ENCODE peak calls at places on chromosome 6, in five cellular contexts. G is AG04450, W is fibroblast of mammary gland, J is fibroblast of pulmonary artery, E is astrocyte of the cerebellum. P is an unnamed sample.

GRCh38 chr6:68689910-68690309 is 54.8 kb downstream of the ADGRB3 start:
- DNase-seq in G (no peak), W (no peak), J (no peak), E (no peak), P (no peak)

GRCh38 chr6:122790740-122791679 is 2.0 kb downstream of the SMPDL3A start:
- DNase-seq in G (no peak), W (peak; percentile 34), J (no peak), E (no peak), P (no peak)

GRCh38 chr6:84166395-84166794 is 61.0 kb downstream of the CEP162 start:
- DNase-seq in G (no peak), W (no peak), J (no peak), E (no peak), P (no peak)

GRCh38 chr6:49462599-49462926 is 490 bp downstream of the MMUT start:
- DNase-seq in G (no peak), W (peak; percentile 3), J (no peak), E (no peak), P (no peak)

GRCh38 chr6:7311920-7312615 is 931 bp downstream of the SSR1 start:
- DNase-seq in G (no peak), W (peak; percentile 55), J (peak; percentile 40), E (peak; percentile 6), P (no peak)

GRCh38 chr6:137717074-137718073 is 149.7 kb upstream of the TNFAIP3 start:
- DNase-seq in G (no peak), W (no peak), J (no peak), E (no peak), P (no peak)

GRCh38 chr6:57242505-57242904 is 20.4 kb upstream of the RAB23 start:
- DNase-seq in G (peak; percentile 88), W (peak; percentile 96), J (peak; percentile 93), E (peak; percentile 70), P (peak; percentile 95)

GRCh38 chr6:44949595-44950201 is 378.4 kb upstream of the RUNX2 start:
- DNase-seq in G (no peak), W (no peak), J (no peak), E (no peak), P (no peak)

GRCh38 chr6:19472850-19473249 is 364.3 kb upstream of the ID4 start:
- DNase-seq in G (no peak), W (peak; percentile 8), J (peak; percentile 12), E (no peak), P (no peak)

GRCh38 chr6:29941006-29941405 is 1.3 kb upstream of the HLA-A start:
- DNase-seq in G (no peak), W (peak; percentile 42), J (no peak), E (no peak), P (no peak)

GRCh38 chr6:24251339-24251738 is 106.5 kb downstream of the DCDC2 start:
- DNase-seq in G (no peak), W (no peak), J (no peak), E (no peak), P (no peak)
- H3K4me3 ChIP-seq in G (no peak overlapping the region), W (no peak overlapping the region), J (no peak overlapping the region), E (no peak overlapping the region), P (no peak overlapping the region)

GRCh38 chr6:15374119-15374518 is 128.2 kb downstream of the JARID2 start:
- DNase-seq in G (no peak), W (no peak), J (no peak), E (no peak), P (no peak)

GRCh38 chr6:15376900-15377487 is 131.1 kb downstream of the JARID2 start:
- DNase-seq in G (no peak), W (no peak), J (no peak), E (no peak), P (no peak)

GRCh38 chr6:15375638-15376290 is 129.9 kb downstream of the JARID2 start:
- DNase-seq in G (no peak), W (no peak), J (no peak), E (no peak), P (no peak)

GRCh38 chr6:15372932-15373331 is 127.1 kb downstream of the JARID2 start:
- DNase-seq in G (no peak), W (no peak), J (no peak), E (no peak), P (no peak)

GRCh38 chr6:15375018-15375417 is 129.1 kb downstream of the JARID2 start:
- DNase-seq in G (no peak), W (no peak), J (no peak), E (no peak), P (no peak)
- H3K4me3 ChIP-seq in G (no peak overlapping the region), W (no peak overlapping the region), J (no peak overlapping the region), E (no peak overlapping the region), P (no peak overlapping the region)

DNA sequence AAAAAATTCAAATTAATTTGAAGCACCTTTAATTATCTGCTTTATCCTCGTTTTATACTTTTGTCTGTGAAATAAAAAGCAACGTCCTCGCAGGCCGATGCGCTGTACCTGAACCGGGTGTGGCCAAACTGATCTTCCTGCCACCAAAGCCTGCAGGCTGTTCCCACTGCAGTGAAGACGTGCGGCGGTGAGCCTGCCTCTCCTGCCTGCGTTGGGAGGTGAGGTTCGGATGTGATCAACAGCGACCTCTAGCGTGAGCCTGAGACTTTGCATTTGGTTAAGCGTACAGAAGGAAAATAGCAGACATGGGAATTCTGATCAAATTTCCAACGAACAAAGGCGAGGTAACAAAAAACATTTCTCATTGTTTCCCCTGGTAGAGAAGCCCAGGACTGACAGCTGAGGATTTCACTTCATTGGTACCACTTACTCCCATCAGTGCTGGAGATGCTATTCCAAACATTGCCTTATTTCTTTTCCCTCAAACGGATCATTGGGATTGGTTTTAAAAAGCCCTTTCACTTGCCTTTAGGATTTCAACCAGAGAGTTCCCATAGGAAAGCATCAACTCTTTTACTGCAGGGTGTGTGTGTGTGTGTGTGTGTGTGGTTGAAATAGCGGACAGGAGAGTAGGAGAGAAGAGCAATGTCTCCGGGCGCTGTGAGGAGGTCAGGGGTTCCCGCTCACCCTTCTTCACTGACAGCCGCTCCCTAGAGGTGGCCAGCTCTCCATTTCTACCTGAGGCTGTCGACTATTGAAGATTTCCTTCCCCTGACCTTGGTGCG is 56.6 kb upstream of the CCN6 start:
- DNase-seq in G (peak; percentile 48), W (peak; percentile 85), J (peak; percentile 89), E (peak; percentile 60), P (no peak)
- H3K4me3 ChIP-seq in G (no peak overlapping the region), W (peak overlapping the region; percentile 33), J (no peak overlapping the region), E (no peak overlapping the region), P (no peak overlapping the region)

DNA sequence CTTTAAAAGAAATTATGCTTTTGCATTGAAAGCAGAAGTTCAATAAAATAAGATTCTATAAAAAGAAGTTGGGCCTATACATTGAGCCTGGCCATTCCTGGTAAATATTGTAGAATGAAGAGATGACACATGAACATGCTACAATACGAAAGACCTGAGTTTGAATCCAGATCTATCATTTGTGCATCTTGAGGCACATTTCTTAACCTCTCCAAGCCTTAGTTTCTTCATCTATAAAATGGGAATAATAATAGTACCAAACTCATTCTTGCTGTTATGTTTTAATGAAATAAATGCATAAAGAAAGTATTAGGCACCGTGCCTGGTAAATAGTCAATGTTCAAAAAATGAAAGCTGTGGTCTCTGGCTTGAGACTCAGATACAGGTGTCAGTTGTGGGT is 76.9 kb upstream of the PHACTR2 start:
- DNase-seq in G (no peak), W (no peak), J (no peak), E (no peak), P (no peak)
- H3K4me3 ChIP-seq in G (no peak overlapping the region), W (no peak overlapping the region), J (no peak overlapping the region), E (no peak overlapping the region), P (no peak overlapping the region)

GRCh38 chr6:31171931-31172882 is 1.7 kb upstream of the POU5F1 start:
- DNase-seq in G (no peak), W (no peak), J (no peak), E (no peak), P (no peak)
- H3K4me3 ChIP-seq in G (no peak overlapping the region), W (no peak overlapping the region), J (no peak overlapping the region), E (no peak overlapping the region), P (no peak overlapping the region)

DNA sequence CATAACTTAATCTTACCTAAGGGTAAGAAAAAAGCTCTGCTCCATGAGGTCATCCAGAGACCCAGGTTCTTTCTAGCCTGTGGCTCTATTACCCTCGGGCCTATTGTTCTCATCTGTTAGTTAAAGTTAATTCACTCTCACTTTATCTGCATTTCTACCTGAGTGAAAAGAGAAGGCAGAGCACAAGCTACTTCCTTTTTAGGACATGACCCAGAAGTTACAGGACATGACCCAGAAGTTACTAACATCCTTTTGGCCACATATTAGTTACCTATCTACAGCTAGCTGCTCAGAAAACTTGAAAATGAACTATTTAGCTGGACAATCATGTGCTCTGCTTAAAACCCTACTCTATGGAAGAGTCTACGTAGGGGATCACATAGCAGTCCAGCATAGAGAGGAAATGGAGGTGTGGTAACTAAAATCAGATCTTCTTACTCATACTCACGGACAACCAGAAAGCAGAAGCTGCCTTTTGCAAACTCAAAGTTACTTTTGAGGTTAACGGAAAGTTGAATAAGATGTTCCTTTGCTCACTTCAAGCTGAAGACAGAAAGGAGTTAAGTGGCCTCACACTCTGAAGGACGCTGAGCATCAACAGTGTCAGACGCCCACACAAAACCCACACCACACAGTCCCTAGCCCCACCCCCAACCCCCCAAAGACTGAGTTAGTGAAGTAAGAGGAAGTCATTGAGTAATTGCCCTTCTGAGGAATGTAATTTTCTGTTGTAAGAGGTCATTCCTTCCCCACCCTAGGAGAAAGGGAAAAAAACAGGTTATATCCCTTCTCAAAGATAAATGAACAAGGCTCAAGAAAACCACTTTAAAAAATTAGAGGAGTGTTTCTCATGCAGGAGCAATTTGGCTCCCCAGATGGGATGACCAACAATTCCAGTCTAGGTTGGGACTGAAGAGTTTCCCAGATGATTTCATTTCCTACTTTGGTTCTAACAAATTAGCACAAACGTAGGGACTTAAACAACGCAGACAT is 45.9 kb upstream of the TAB2 start:
- DNase-seq in G (no peak), W (peak; percentile 66), J (peak; percentile 61), E (no peak), P (no peak)
- H3K4me3 ChIP-seq in G (no peak overlapping the region), W (no peak overlapping the region), J (no peak overlapping the region), E (no peak overlapping the region), P (no peak overlapping the region)